ENCODE peak calls at places on chromosomes 11 and 22, in seven cellular contexts. H is mesenchymal stem cell, S is neuronal stem cell, Q is H1, X is H9, R is IMR-90, D is trophoblast cell. L is an unnamed sample.

GRCh38 chr22:46052331-46052771 is 75.4 kb upstream of the WNT7B start:
- DNase-seq in H (no peak), S (no peak), Q (no peak), X (no peak), R (no peak), D (no peak), L (no peak)

GRCh38 chr11:107202189-107202588 is 183.9 kb upstream of the GUCY1A2 start:
- DNase-seq in H (no peak), S (no peak), Q (no peak), X (no peak), R (no peak), D (no peak), L (no peak)

GRCh38 chr22:25076281-25076680 is 123.4 kb upstream of the CRYBB3 start:
- DNase-seq in H (no peak), S (no peak), Q (no peak), X (no peak), R (no peak), D (no peak), L (peak; percentile 32)

GRCh38 chr11:19978668-19979518 is 181.4 kb downstream of the DBX1 start:
- DNase-seq in H (peak; percentile 87), S (no peak), Q (no peak), X (no peak), R (peak; percentile 90), D (peak; percentile 94), L (peak; percentile 74)

GRCh38 chr11:61632096-61632495 is 48.1 kb upstream of the DAGLA start:
- DNase-seq in H (no peak), S (no peak), Q (no peak), X (no peak), R (no peak), D (no peak), L (no peak)

GRCh38 chr11:43631732-43632131 is 48.8 kb upstream of the HSD17B12 start:
- DNase-seq in H (no peak), S (no peak), Q (no peak), X (peak; percentile 34), R (no peak), D (no peak), L (no peak)

GRCh38 chr22:47690166-47690565 is 927.7 kb downstream of the TBC1D22A start:
- DNase-seq in H (no peak), S (no peak), Q (no peak), X (no peak), R (no peak), D (no peak), L (no peak)

GRCh38 chr11:2213384-2213842 is 41.8 kb upstream of the TH start:
- DNase-seq in H (no peak), S (no peak), Q (no peak), X (peak; percentile 33), R (no peak), D (no peak), L (peak; percentile 43)

GRCh38 chr22:42388130-42388797 is 43.9 kb downstream of the NFAM1 start:
- DNase-seq in H (no peak), S (no peak), Q (no peak), X (no peak), R (peak; percentile 17), D (no peak), L (peak; percentile 59)

GRCh38 chr22:37448521-37449150 is 21.4 kb upstream of the ELFN2 start:
- DNase-seq in H (no peak), S (no peak), Q (no peak), X (no peak), R (no peak), D (no peak), L (no peak)

GRCh38 chr11:60993611-60994010 is 22.1 kb downstream of the CD6 start:
- DNase-seq in H (no peak), S (no peak), Q (no peak), X (no peak), R (no peak), D (no peak), L (no peak)

GRCh38 chr11:34175284-34176019 is 70.0 kb downstream of the NAT10 start:
- DNase-seq in H (no peak), S (no peak), Q (no peak), X (no peak), R (no peak), D (no peak), L (no peak)

GRCh38 chr11:16924826-16925494 is 89.3 kb downstream of the PLEKHA7 start:
- DNase-seq in H (no peak), S (peak; percentile 48), Q (no peak), X (peak; percentile 77), R (no peak), D (peak; percentile 97), L (peak; percentile 91)

GRCh38 chr22:24407278-24407665 is 20.1 kb upstream of the ADORA2A start:
- DNase-seq in H (peak; percentile 46), S (no peak), Q (no peak), X (no peak), R (no peak), D (no peak), L (no peak)

GRCh38 chr11:38952698-38953097 is 2354.7 kb upstream of the RAG2 start:
- DNase-seq in H (no peak), S (no peak), Q (no peak), X (no peak), R (no peak), D (no peak), L (no peak)

GRCh38 chr11:123797065-123797940 is 8.8 kb downstream of the OR6M1 start:
- DNase-seq in H (no peak), S (no peak), Q (no peak), X (no peak), R (no peak), D (no peak), L (no peak)

GRCh38 chr11:45264839-45265515 is 21.2 kb downstream of the SYT13 start:
- DNase-seq in H (peak; percentile 73), S (no peak), Q (no peak), X (no peak), R (peak; percentile 87), D (peak; percentile 71), L (no peak)

GRCh38 chr22:35860837-35861236 is 143.2 kb downstream of the APOL5 start:
- DNase-seq in H (no peak), S (no peak), Q (no peak), X (no peak), R (no peak), D (no peak), L (no peak)

GRCh38 chr22:35863432-35863831 is 145.8 kb downstream of the APOL5 start:
- DNase-seq in H (no peak), S (no peak), Q (no peak), X (no peak), R (no peak), D (peak; percentile 71), L (peak; percentile 35)

GRCh38 chr22:35860087-35860733 is 142.5 kb downstream of the APOL5 start:
- DNase-seq in H (no peak), S (no peak), Q (no peak), X (no peak), R (no peak), D (no peak), L (no peak)

GRCh38 chr22:35861451-35861850 is 143.8 kb downstream of the APOL5 start:
- DNase-seq in H (no peak), S (no peak), Q (no peak), X (no peak), R (no peak), D (peak; percentile 10), L (no peak)

DNA sequence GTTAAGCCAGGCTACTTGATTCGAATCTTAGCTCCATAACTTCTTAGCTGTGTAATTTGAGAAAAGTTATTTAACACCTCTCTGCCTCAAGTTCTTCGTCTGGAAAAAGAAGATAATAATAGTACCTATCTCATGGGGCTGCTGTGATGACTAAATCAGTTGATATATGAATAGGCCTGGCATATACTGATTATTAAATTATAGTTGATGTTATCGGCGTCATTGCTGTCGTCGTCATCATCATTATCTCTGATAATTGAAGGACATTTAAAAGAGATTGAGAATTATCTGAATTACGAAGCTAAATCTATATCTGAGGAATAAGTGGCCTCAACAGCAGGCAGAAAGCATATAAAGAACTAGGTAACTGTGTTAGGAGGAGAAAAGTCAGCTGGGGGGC is 145.0 kb downstream of the APOL5 start:
- DNase-seq in H (no peak), S (no peak), Q (no peak), X (no peak), R (no peak), D (no peak), L (no peak)
- H3K4me2 ChIP-seq in H (no peak overlapping the region), S (no peak overlapping the region), Q (no peak overlapping the region), X (no peak overlapping the region), R (no peak overlapping the region), D (no peak overlapping the region), L (no peak overlapping the region)

GRCh38 chr11:47966621-47967020 is 13.7 kb upstream of the PTPRJ start:
- DNase-seq in H (no peak), S (no peak), Q (no peak), X (no peak), R (no peak), D (no peak), L (no peak)
- H3K4ac ChIP-seq in H (no peak overlapping the region), S (no peak overlapping the region), Q (no peak overlapping the region), X (no peak overlapping the region), R (no peak overlapping the region), D (no peak overlapping the region), L (no peak overlapping the region)

GRCh38 chr11:79661373-79661772 is 220.5 kb upstream of the TENM4 start:
- DNase-seq in H (no peak), S (no peak), Q (no peak), X (no peak), R (no peak), D (no peak), L (no peak)
- H3K4me2 ChIP-seq in H (no peak overlapping the region), S (no peak overlapping the region), Q (no peak overlapping the region), X (no peak overlapping the region), R (no peak overlapping the region), D (no peak overlapping the region), L (no peak overlapping the region)

DNA sequence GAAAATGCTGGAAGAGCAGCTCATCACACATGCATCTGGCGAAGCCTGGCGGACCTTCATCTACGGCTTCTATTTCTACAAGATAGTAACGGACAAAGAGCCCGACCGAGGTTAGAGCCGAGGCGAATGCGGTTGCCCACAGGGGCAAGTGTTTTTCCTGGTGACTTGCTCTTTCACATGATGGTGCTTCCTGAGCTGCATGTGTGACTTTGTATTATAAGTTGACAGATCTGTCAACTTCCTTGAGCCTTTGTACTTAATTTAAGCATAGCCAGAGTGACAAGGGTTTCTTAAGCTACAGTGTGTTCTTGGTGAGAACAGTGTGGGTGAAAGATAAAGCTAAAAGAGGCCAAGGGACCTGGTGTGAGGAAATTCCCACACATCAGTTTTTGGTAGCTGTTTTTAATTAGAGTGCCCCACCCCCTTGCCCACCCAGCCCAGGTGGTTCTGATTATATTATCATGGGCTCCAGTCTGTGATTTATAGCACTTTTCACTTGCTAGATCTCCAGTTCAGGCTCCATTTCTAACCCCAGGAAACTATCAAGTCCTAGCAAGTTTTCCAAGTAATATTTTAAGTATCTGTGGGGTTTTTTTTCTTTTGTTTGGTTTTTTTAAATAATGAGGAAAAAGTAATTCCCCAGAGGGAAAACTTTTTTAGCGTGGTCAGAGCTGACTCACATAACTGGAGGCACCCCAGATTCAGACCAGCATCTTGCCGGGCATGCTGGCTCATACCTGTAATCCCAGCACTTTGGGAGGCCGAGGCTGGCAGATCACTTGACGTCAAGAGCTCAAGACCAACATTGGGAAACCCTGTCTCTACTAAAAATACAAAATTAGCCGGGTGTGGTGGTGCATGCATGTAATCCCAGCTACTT is 67.9 kb upstream of the YWHAH start:
- DNase-seq in H (no peak), S (no peak), Q (no peak), X (no peak), R (no peak), D (no peak), L (no peak)
- H3K4ac ChIP-seq in H (no peak overlapping the region), S (no peak overlapping the region), Q (no peak overlapping the region), X (no peak overlapping the region), R (no peak overlapping the region), D (no peak overlapping the region), L (no peak overlapping the region)

L was measured in mesendoderm.